ENCODE peak calls at places on chromosomes 13 and 19, in six cellular contexts. J is transverse colon; X is ovary; F is stimulated activated CD4-positive, alpha-beta T cell treated with anti-CD3 and anti-CD28 coated beads, Interleukin-15, amount 100 ng/mL, for 1 hour; P is naive thymus-derived CD4-positive, alpha-beta T cell; R is HTR-8/SVneo. Y is an unnamed sample.

GRCh38 chr19:35144600-35145436 is 1.8 kb downstream of the FXYD7 start:
- DNase-seq in J (peak), X (peak), F (no peak), P (peak), R (no peak), Y (no peak)

GRCh38 chr13:112466132-112467025 is 90.2 kb downstream of the SPACA7 start:
- DNase-seq in J (no peak), X (peak), F (no peak), P (no peak), R (no peak), Y (no peak)

GRCh38 chr19:41322451-41322850 is 12.5 kb downstream of the CCDC97 start:
- DNase-seq in J (no peak), X (peak), F (no peak), P (no peak), R (no peak), Y (no peak)

GRCh38 chr19:778910-779653 is 18.2 kb upstream of the PTBP1 start:
- DNase-seq in J (peak), X (no peak), F (no peak), P (no peak), R (peak), Y (no peak)

GRCh38 chr19:23698711-23699520 is 11.9 kb upstream of the ZNF675 start:
- DNase-seq in J (peak), X (no peak), F (no peak), P (peak), R (no peak), Y (no peak)

GRCh38 chr13:105785436-105785835 is 750.0 kb downstream of the EFNB2 start:
- DNase-seq in J (no peak), X (no peak), F (no peak), P (no peak), R (no peak), Y (no peak)

GRCh38 chr19:48799358-48800300 is 11.2 kb downstream of the BCAT2 start:
- DNase-seq in J (no peak), X (peak), F (no peak), P (no peak), R (no peak), Y (no peak)

GRCh38 chr13:77530870-77531269 is 4.6 kb upstream of the SCEL start:
- DNase-seq in J (no peak), X (no peak), F (no peak), P (no peak), R (no peak), Y (no peak)

GRCh38 chr19:4172861-4173473 is 9.4 kb downstream of the SIRT6 start:
- DNase-seq in J (peak), X (peak), F (peak), P (peak), R (peak), Y (peak)

GRCh38 chr19:36898422-36898821 is 17.7 kb downstream of the ZNF829 start:
- DNase-seq in J (no peak), X (no peak), F (no peak), P (no peak), R (no peak), Y (no peak)

GRCh38 chr19:3586124-3586626 is 897 bp downstream of the GIPC3 start:
- DNase-seq in J (no peak), X (no peak), F (peak), P (peak), R (no peak), Y (no peak)

GRCh38 chr13:73275163-73275562 is 216.4 kb downstream of the KLF5 start:
- DNase-seq in J (no peak), X (no peak), F (no peak), P (no peak), R (no peak), Y (no peak)

GRCh38 chr13:80873589-80873988 is 532.7 kb upstream of the SPRY2 start:
- DNase-seq in J (no peak), X (no peak), F (no peak), P (no peak), R (no peak), Y (no peak)

GRCh38 chr19:4578552-4579248 is 19.2 kb upstream of the SEMA6B start:
- DNase-seq in J (no peak), X (no peak), F (no peak), P (no peak), R (no peak), Y (no peak)

GRCh38 chr19:1278074-1278473 is 2.7 kb downstream of the FAM174C start:
- DNase-seq in J (no peak), X (no peak), F (no peak), P (no peak), R (no peak), Y (no peak)

GRCh38 chr19:14089412-14089661 is 1.2 kb downstream of the SAMD1 start:
- DNase-seq in J (no peak), X (no peak), F (no peak), P (peak), R (no peak), Y (no peak)

GRCh38 chr13:35600137-35600536 is 123.6 kb upstream of the MAB21L1 start:
- DNase-seq in J (no peak), X (no peak), F (no peak), P (no peak), R (no peak), Y (no peak)

GRCh38 chr19:644789-645188 is 5.1 kb downstream of the FGF22 start:
- DNase-seq in J (no peak), X (no peak), F (no peak), P (no peak), R (no peak), Y (no peak)

GRCh38 chr13:98890186-98890585 is 87.7 kb downstream of the DOCK9 start:
- DNase-seq in J (no peak), X (no peak), F (no peak), P (no peak), R (no peak), Y (no peak)

GRCh38 chr19:10637894-10638293 is 12.5 kb downstream of the SLC44A2 start:
- DNase-seq in J (no peak), X (no peak), F (no peak), P (no peak), R (no peak), Y (no peak)

GRCh38 chr19:36605839-36606478 is 846 bp downstream of the ZNF382 start:
- DNase-seq in J (no peak), X (no peak), F (no peak), P (no peak), R (peak), Y (no peak)